ENCODE peak calls at places on chromosomes 3 and 15, in seven cellular contexts. E, U, X, I, G, S and Q are unnamed samples. For H3K9me2 and H3K9me3, the result is how much of the 10 kb centered on the place peaks cover.

GRCh38 chr15:73319460-73320245 is 49.1 kb downstream of the HCN4 start:
- DNase-seq in U (no peak), X (no peak), I (no peak), G (no peak), S (no peak), E (no peak), Q (no peak)

GRCh38 chr15:29120593-29121368 is 148.8 kb downstream of the NSMCE3 start:
- DNase-seq in E (no peak), I (no peak), G (no peak), X (no peak), S (no peak), U (no peak), Q (no peak)

GRCh38 chr15:94395626-94396025 is 164.3 kb downstream of the MCTP2 start:
- DNase-seq in E (peak), U (no peak), X (no peak), G (no peak), I (no peak), S (no peak), Q (peak)

GRCh38 chr15:101641894-101642293 is 10.3 kb downstream of the TM2D3 start:
- DNase-seq in I (no peak), X (no peak), G (peak), U (peak), E (no peak), S (no peak), Q (peak)

GRCh38 chr15:38010390-38010789 is 76.0 kb downstream of the TMCO5A start:
- DNase-seq in E (no peak), X (no peak), G (no peak), S (no peak), U (no peak), I (no peak), Q (no peak)

GRCh38 chr3:35393916-35394315 is 245.4 kb upstream of the ARPP21 start:
- DNase-seq in I (no peak), S (peak), E (no peak), U (no peak), G (no peak), X (no peak), Q (no peak)

GRCh38 chr3:120791958-120792357 is 49.4 kb downstream of the GTF2E1 start:
- DNase-seq in E (peak), X (no peak), U (no peak), G (no peak), S (peak), I (no peak), Q (peak)

GRCh38 chr3:146110156-146110555 is 50.8 kb downstream of the PLOD2 start:
- DNase-seq in G (no peak), I (no peak), E (no peak), X (no peak), U (no peak), S (no peak), Q (no peak)

GRCh38 chr3:183359036-183359435 is 69.4 kb downstream of the MCF2L2 start:
- DNase-seq in G (no peak), U (no peak), S (no peak), I (no peak), E (no peak), X (no peak), Q (peak)

GRCh38 chr3:14118400-14119165 is 6.1 kb downstream of the CHCHD4 start:
- DNase-seq in S (peak), G (no peak), X (no peak), I (no peak), E (peak), U (no peak), Q (no peak)

GRCh38 chr3:70990723-70991122 is 592.8 kb downstream of the FOXP1 start:
- DNase-seq in S (no peak), E (no peak), I (no peak), U (no peak), X (no peak), G (no peak), Q (peak)

GRCh38 chr3:183485093-183485492 is 56.7 kb upstream of the MCF2L2 start:
- DNase-seq in E (no peak), G (no peak), I (no peak), U (peak), S (no peak), X (no peak), Q (no peak)

GRCh38 chr15:95041297-95041696 is 809.9 kb downstream of the MCTP2 start:
- DNase-seq in I (no peak), E (no peak), S (no peak), X (no peak), G (no peak), U (no peak), Q (peak)

GRCh38 chr3:4772171-4772804 is 206.9 kb upstream of the BHLHE40 start:
- DNase-seq in G (no peak), S (peak), U (no peak), E (peak), X (no peak), I (no peak), Q (peak)
- H2AFZ ChIP-seq in G (no peak), S (no peak), U (no peak), E (no peak), X (no peak), I (no peak), Q (peak)

GRCh38 chr3:41164776-41165175 is 34.5 kb upstream of the CTNNB1 start:
- DNase-seq in S (no peak), E (no peak), I (no peak), X (no peak), G (no peak), U (no peak), Q (no peak)

GRCh38 chr3:41159581-41160189 is 39.6 kb upstream of the CTNNB1 start:
- DNase-seq in U (no peak), X (peak), S (peak), I (no peak), E (peak), G (no peak), Q (no peak)

GRCh38 chr3:41162541-41162940 is 36.8 kb upstream of the CTNNB1 start:
- DNase-seq in I (no peak), E (no peak), U (no peak), X (no peak), G (no peak), S (no peak), Q (no peak)

GRCh38 chr3:41163399-41163798 is 35.9 kb upstream of the CTNNB1 start:
- DNase-seq in U (no peak), G (no peak), I (no peak), E (no peak), X (no peak), S (peak), Q (no peak)

GRCh38 chr3:41162981-41163380 is 36.3 kb upstream of the CTNNB1 start:
- DNase-seq in U (no peak), X (no peak), I (no peak), E (no peak), S (no peak), G (no peak), Q (no peak)
- H3K9me2 ChIP-seq in U (under half), X (under half), I (under half), E (under half), S (under half), G (under half), Q (under half)

GRCh38 chr3:15851735-15852134 is 54.0 kb upstream of the ANKRD28 start:
- DNase-seq in S (no peak), G (no peak), E (no peak), X (no peak), U (no peak), I (no peak), Q (no peak)
- H3K9me3 ChIP-seq in S (under half), G (under half), E (under half), X (under half), U (under half), I (under half), Q (under half)

DNA sequence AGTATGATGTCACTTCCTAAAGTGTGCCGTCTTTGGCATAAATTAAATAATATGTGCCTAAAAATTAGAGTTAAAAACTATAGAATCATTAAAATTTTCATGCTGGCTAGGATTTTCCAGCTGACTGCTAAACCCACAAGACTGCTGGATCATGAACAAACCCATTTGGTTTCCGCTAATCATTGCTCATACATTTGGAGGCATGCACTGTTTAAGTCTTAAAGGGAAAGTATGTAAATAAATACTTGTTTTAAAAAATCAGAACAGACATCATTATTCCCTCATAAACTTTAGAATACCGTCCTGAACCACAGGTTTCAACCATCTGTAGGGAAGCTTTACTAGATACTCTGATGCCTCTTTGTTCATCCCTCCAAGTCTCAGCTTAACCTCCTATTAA is 26.5 kb downstream of the ATP6V1A start:
- DNase-seq in S (no peak), I (no peak), E (peak), U (no peak), X (no peak), G (no peak), Q (peak)
- H2AFZ ChIP-seq in S (no peak), I (no peak), E (no peak), U (no peak), X (no peak), G (no peak), Q (peak)

GRCh38 chr3:32302601-32303000 is 64.1 kb downstream of the CMTM8 start:
- DNase-seq in G (no peak), X (no peak), E (no peak), U (no peak), I (no peak), S (no peak), Q (no peak)
- H3K9me2 ChIP-seq in G (under half), X (under half), E (under half), U (under half), I (under half), S (under half), Q (under half)

GRCh38 chr15:100242989-100243388 is 98.8 kb downstream of the ADAMTS17 start:
- DNase-seq in I (no peak), E (peak), U (no peak), S (no peak), G (no peak), X (no peak), Q (no peak)

GRCh38 chr15:100244796-100245495 is 96.8 kb downstream of the ADAMTS17 start:
- DNase-seq in G (no peak), U (no peak), I (no peak), S (no peak), E (no peak), X (no peak), Q (no peak)

GRCh38 chr15:100245496-100245838 is 96.3 kb downstream of the ADAMTS17 start:
- DNase-seq in X (no peak), U (no peak), E (no peak), I (no peak), S (no peak), G (no peak), Q (no peak)

GRCh38 chr15:100245855-100246254 is 95.9 kb downstream of the ADAMTS17 start:
- DNase-seq in G (no peak), X (no peak), I (no peak), U (no peak), S (no peak), E (no peak), Q (no peak)

DNA sequence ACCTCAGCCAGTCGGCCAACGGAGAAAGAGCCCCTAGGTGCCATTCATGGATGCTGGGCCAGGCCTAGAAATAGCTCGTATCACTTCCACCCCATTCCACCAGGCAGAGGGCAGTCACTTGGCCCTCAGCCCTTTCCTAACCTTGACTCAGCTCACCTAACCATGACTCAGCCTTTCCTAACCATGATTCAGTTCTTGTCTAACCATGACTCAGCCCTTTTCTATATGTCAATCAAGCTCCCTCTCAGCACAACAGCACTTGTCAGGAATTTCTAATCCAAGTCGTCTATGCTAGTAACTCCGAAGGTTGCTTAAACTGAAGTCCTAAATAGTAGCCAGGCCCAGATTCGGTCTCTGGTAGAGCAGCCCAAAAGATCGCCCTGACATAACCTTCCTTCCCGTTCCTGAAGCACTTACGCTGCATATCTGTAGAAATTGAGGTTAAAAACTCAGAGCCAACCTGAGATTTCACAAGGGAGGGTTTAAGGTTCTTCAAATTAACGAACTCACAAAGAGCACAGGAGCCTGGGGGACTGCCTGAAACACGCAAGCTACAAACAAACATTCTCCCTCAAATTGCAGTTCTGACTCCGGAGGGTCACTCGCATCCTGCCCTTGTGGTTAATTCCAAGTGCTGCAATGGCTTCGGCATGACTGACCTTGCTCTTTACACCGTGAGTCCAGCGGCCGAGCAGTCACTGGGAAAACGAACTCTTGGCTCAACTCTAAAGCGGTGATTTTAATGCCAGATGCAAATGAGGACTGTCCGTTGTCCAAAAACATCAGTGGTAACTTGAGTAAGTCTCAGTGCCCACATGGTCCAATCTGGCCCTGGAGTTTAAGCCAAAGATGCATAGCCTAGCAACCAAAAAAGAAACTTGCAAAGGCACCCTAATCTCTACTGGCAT is 99.9 kb downstream of the ADAMTS17 start:
- DNase-seq in G (no peak), U (no peak), I (peak), X (peak), E (peak), S (peak), Q (peak)
- H3K9me3 ChIP-seq in G (under half), U (under half), I (under half), X (under half), E (under half), S (under half), Q (under half)

GRCh38 chr3:61637088-61638051 is 76.0 kb downstream of the PTPRG start:
- DNase-seq in I (no peak), E (no peak), S (peak), X (no peak), G (peak), U (peak), Q (peak)
- H2AFZ ChIP-seq in I (no peak), E (no peak), S (peak), X (no peak), G (peak), U (peak), Q (no peak)

DNA sequence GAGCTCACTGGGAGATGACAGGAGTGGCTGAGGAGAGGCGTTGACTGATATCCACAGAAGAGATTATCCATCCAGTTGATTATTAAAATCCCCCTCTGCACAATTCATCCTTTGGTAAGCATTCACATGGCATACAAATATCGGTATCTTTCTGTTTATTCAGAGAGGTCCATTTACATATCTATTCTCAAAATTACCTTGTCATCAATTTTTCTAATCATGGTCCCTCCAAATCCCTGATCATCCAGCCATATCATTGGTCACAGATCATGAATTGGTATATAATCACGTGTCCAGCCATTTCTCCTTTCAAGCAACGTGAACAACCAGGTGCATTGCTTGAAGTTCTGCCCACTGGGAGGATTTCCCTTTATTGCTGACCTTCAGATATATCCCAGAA is 1321.0 kb downstream of the ROBO2 start:
- DNase-seq in I (no peak), X (no peak), U (no peak), S (no peak), G (no peak), E (no peak), Q (no peak)
- H3K9me2 ChIP-seq in I (under half), X (under half), U (under half), S (under half), G (under half), E (under half), Q (under half)